ENCODE peak calls at places on chromosomes 11 and 22, in five cellular contexts. O, B, H, P and Z are unnamed samples.

GRCh38 chr11:12762696-12763324 is 88.6 kb downstream of the TEAD1 start:
- DNase-seq in H (no peak), B (no peak), O (no peak), P (no peak), Z (no peak)

GRCh38 chr22:36197065-36197440 is 4.6 kb downstream of the APOL4 start:
- DNase-seq in H (peak), P (no peak), O (peak), B (no peak), Z (peak)

GRCh38 chr11:72069787-72070251 is 10.5 kb downstream of the NUMA1 start:
- DNase-seq in H (peak), B (peak), P (peak), O (peak), Z (peak)

GRCh38 chr22:23534201-23534850 is 45.8 kb downstream of the IGLL1 start:
- DNase-seq in H (no peak), O (no peak), P (peak), B (no peak), Z (no peak)

GRCh38 chr22:50282361-50283144 is 12.4 kb upstream of the MAPK11 start:
- DNase-seq in P (no peak), O (peak), H (peak), B (no peak), Z (peak)

GRCh38 chr11:65786786-65787636 is at the start of gene OVOL1:
- DNase-seq in H (no peak), O (no peak), P (no peak), B (no peak), Z (no peak)

GRCh38 chr11:60767388-60767811 is 10.7 kb downstream of the MS4A15 start:
- DNase-seq in B (no peak), O (no peak), P (no peak), H (no peak), Z (no peak)

GRCh38 chr11:126341760-126342161 is 13.7 kb upstream of the ST3GAL4 start:
- DNase-seq in H (peak), O (peak), B (no peak), P (no peak), Z (peak)

GRCh38 chr11:2151500-2152257 is 9.3 kb downstream of the INS start:
- DNase-seq in P (peak), B (peak), O (peak), H (peak), Z (peak)

GRCh38 chr11:68211546-68211945 is 1.6 kb downstream of the KMT5B start:
- DNase-seq in O (no peak), P (no peak), B (no peak), H (no peak), Z (no peak)

GRCh38 chr11:34621876-34622275 is 983 bp downstream of the EHF start:
- DNase-seq in B (no peak), H (no peak), P (no peak), O (no peak), Z (peak)

GRCh38 chr22:32578752-32579151 is 104.1 kb downstream of the FBXO7 start:
- DNase-seq in O (no peak), P (no peak), B (no peak), H (no peak), Z (no peak)

GRCh38 chr11:12864316-12865156 is 144.6 kb upstream of the RASSF10 start:
- DNase-seq in B (no peak), H (peak), O (peak), P (no peak), Z (no peak)

GRCh38 chr11:68818181-68818580 is 23.5 kb downstream of the CPT1A start:
- DNase-seq in H (no peak), P (no peak), B (no peak), O (no peak), Z (no peak)

GRCh38 chr11:113261709-113262475 is 52.5 kb upstream of the TTC12 start:
- DNase-seq in B (no peak), O (peak), P (no peak), H (peak), Z (no peak)

GRCh38 chr11:78801161-78801884 is 226.7 kb upstream of the NARS2 start:
- DNase-seq in O (peak), H (peak), P (peak), B (no peak), Z (peak)

GRCh38 chr11:117220568-117220967 is 11.3 kb downstream of the PCSK7 start:
- DNase-seq in O (no peak), P (peak), H (no peak), B (peak), Z (no peak)

GRCh38 chr22:25563757-25564319 is 637 bp upstream of the GRK3 start:
- DNase-seq in B (no peak), H (peak), P (no peak), O (peak), Z (no peak)

GRCh38 chr11:85668157-85668556 is 3.2 kb upstream of the CREBZF start:
- DNase-seq in H (no peak), B (no peak), P (no peak), O (no peak), Z (no peak)

DNA sequence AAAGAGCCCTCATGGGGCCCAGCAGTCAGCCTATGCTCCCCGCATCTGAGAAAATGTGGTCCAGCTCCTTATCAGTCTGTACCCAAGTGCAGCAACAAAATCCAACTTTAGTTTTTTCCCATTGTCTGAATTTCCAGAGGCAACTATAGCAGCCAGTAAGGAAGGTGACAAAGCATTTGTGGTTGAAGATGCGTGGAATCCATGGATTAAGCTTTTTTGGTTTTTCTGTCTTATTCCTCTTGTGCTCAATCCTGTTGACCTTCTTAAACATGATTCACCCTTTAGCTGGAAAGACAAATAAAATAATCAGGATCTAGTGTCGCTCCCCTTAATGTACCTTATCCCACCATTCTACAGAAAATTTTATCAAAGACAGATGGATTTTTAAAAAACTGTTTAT is 14.3 kb downstream of the GDPD4 start:
- DNase-seq in P (no peak), B (no peak), H (no peak), O (peak), Z (peak)
- TF ChIP-seq CTCF in P (no peak), B (no peak), H (no peak), O (no peak), Z (no peak)

GRCh38 chr11:16406226-16406625 is 49.9 kb upstream of the SOX6 start:
- DNase-seq in O (peak), B (no peak), P (no peak), H (no peak), Z (no peak)

GRCh38 chr11:16404781-16405180 is 48.4 kb upstream of the SOX6 start:
- DNase-seq in H (no peak), P (no peak), B (no peak), O (no peak), Z (no peak)

GRCh38 chr11:16410479-16410878 is 54.1 kb upstream of the SOX6 start:
- DNase-seq in H (no peak), B (no peak), P (no peak), O (no peak), Z (no peak)

GRCh38 chr11:16412525-16413194 is 56.3 kb upstream of the SOX6 start:
- DNase-seq in O (no peak), P (no peak), B (no peak), H (no peak), Z (no peak)

GRCh38 chr11:16408619-16409018 is 52.3 kb upstream of the SOX6 start:
- DNase-seq in H (no peak), B (no peak), O (no peak), P (no peak), Z (no peak)
- H3K4me3 ChIP-seq in H (no peak), B (no peak), O (no peak), P (no peak), Z (no peak)

GRCh38 chr11:118928870-118929495 is 3.3 kb upstream of the BCL9L start:
- DNase-seq in P (peak), H (peak), B (peak), O (peak), Z (peak)
- TF ChIP-seq CTCF in P (no peak), H (no peak), B (no peak), O (peak), Z (no peak)

DNA sequence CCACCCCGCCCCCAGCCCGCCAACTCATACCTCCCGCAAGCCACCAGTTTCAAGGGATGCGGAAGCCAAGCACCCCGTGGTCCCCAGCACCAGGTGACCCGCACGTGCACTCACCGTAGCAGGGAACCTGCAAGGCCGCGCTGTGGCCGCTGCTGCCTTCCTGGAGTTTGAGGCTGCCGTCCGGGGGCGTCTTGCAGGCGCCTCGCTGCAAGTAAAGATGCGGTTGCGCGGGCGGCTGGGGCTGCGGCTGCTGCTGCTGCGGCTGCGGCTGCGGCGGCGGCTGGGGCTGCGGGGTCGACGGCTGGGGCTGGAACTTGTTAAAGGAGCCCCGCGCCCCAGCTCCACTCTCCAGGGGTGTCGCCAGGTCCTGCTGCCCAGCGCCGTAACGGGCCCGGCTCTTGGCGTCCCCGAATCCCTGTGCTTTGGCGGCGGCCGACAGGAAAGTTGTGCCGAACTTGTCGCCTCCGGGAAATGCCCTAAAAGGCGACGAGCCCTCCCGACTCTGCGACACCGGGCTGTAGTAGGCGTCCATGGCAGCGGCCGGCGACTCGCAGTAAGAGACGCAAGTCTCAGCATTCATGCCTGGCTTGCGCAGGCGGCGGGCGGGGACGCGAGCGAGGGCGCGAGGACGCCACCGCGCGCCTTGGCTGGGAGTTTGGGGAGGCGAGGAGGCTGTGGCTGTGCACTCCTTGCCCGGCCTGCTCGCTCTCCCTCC is at the start of gene ALX4:
- DNase-seq in H (no peak), P (peak), B (peak), O (no peak), Z (no peak)
- H3K4me3 ChIP-seq in H (peak), P (peak), B (peak), O (no peak), Z (no peak)

GRCh38 chr22:45196308-45196707 is 32.6 kb downstream of the NUP50 start:
- DNase-seq in H (no peak), B (no peak), O (no peak), P (no peak), Z (no peak)

GRCh38 chr22:45194686-45195085 is 31.0 kb downstream of the NUP50 start:
- DNase-seq in P (no peak), O (no peak), B (no peak), H (no peak), Z (no peak)

GRCh38 chr22:45195616-45196015 is 31.9 kb downstream of the NUP50 start:
- DNase-seq in B (no peak), P (no peak), O (no peak), H (no peak), Z (no peak)

GRCh38 chr22:45190473-45190872 is 26.7 kb downstream of the NUP50 start:
- DNase-seq in P (no peak), O (no peak), H (no peak), B (no peak), Z (no peak)

GRCh38 chr22:45192701-45193187 is 29.0 kb downstream of the NUP50 start:
- DNase-seq in H (no peak), P (no peak), O (no peak), B (no peak), Z (no peak)
- TF ChIP-seq CTCF in H (peak), P (no peak), O (peak), B (no peak), Z (peak)

GRCh38 chr11:109033627-109034340 is 368.9 kb downstream of the DDX10 start:
- DNase-seq in B (no peak), P (no peak), O (peak), H (peak), Z (peak)
- H3K4me3 ChIP-seq in B (no peak), P (no peak), O (no peak), H (no peak), Z (no peak)